ENCODE peak calls at places on chromosomes 11 and 22, in five cellular contexts. K is HTR-8/SVneo; L is NCI-H748 treated with DMSO at 0.1 percent for 48 hours; A is activated T-helper 9 cell treated with anti-CD3 and anti-CD28 coated beads, Interleukin-2, amount 50 U/mL, for 16 hours; N is CD4-positive, alpha-beta T cell. S is an unnamed sample.

GRCh38 chr22:49368976-49369725 is 458.5 kb downstream of the BRD1 start:
- DNase-seq in K (no peak), L (no peak), A (no peak), N (no peak), S (no peak)

GRCh38 chr11:66906077-66906929 is 49.4 kb downstream of the LRFN4 start:
- DNase-seq in K (no peak), L (no peak), A (no peak), N (no peak), S (no peak)

GRCh38 chr22:45212306-45212709 is 28.4 kb downstream of the KIAA0930 start:
- DNase-seq in K (peak), L (no peak), A (no peak), N (no peak), S (no peak)

GRCh38 chr11:44949160-44950035 is 1.3 kb downstream of the TP53I11 start:
- DNase-seq in K (no peak), L (no peak), A (no peak), N (peak), S (peak)

GRCh38 chr22:45242778-45243191 is 2.1 kb upstream of the KIAA0930 start:
- DNase-seq in K (no peak), L (peak), A (no peak), N (no peak), S (no peak)

GRCh38 chr11:1128333-1129142 is 29.2 kb upstream of the MUC5AC start:
- DNase-seq in K (no peak), L (no peak), A (no peak), N (no peak), S (peak)

GRCh38 chr11:12251651-12252560 is 125.5 kb upstream of the PARVA start:
- DNase-seq in K (no peak), L (no peak), A (no peak), N (no peak), S (no peak)

GRCh38 chr11:86041975-86042378 is 26.9 kb downstream of the PICALM start:
- DNase-seq in K (peak), L (peak), A (peak), N (no peak), S (no peak)

GRCh38 chr22:20010307-20011122 is 6.1 kb downstream of the ARVCF start:
- DNase-seq in K (no peak), L (no peak), A (no peak), N (no peak), S (no peak)

GRCh38 chr11:107699371-107700348 is 12.2 kb downstream of the SLN start:
- DNase-seq in K (no peak), L (no peak), A (no peak), N (no peak), S (no peak)

GRCh38 chr11:68329496-68329895 is 17.1 kb downstream of the LRP5 start:
- DNase-seq in K (no peak), L (no peak), A (no peak), N (no peak), S (no peak)

GRCh38 chr11:10478574-10479550 is 23.8 kb downstream of the AMPD3 start:
- DNase-seq in K (no peak), L (no peak), A (no peak), N (no peak), S (no peak)

GRCh38 chr22:50621948-50622722 is 5.8 kb downstream of the ARSA start:
- DNase-seq in K (no peak), L (no peak), A (no peak), N (peak), S (no peak)

GRCh38 chr11:44570411-44571155 is 5.1 kb downstream of the CD82 start:
- DNase-seq in K (no peak), L (no peak), A (no peak), N (no peak), S (no peak)

GRCh38 chr11:38411149-38411548 is 1813.1 kb upstream of the RAG2 start:
- DNase-seq in K (no peak), L (no peak), A (no peak), N (no peak), S (no peak)

GRCh38 chr22:24681236-24681635 is 78.2 kb downstream of the GGT1 start:
- DNase-seq in K (no peak), L (no peak), A (no peak), N (no peak), S (no peak)

GRCh38 chr11:128716661-128717210 is 22.9 kb downstream of the FLI1 start:
- DNase-seq in K (no peak), L (no peak), A (no peak), N (peak), S (no peak)